ENCODE peak calls at places on chromosome 4, in seven cellular contexts. S is NCI-H1417; C is endothelial cell; X is T-helper 1 cell; R is brain microvascular endothelial cell; Q is NCI-H2171; P is activated CD4-positive, alpha-beta T cell treated with anti-CD3 and anti-CD28 coated beads, Interleukin-2, amount 50 U/mL, for 1 hour. E is an unnamed sample.

GRCh38 chr4:109276482-109277095 is 25.9 kb downstream of the COL25A1 start:
- DNase-seq in X (no peak), C (no peak), P (no peak), S (no peak), R (no peak), Q (no peak), E (no peak)

GRCh38 chr4:177380730-177381287 is 61.4 kb downstream of the AGA start:
- DNase-seq in X (no peak), S (no peak), Q (no peak), R (no peak), C (no peak), P (no peak), E (no peak)

GRCh38 chr4:6912412-6912811 is 2.8 kb downstream of the TBC1D14 start:
- DNase-seq in P (no peak), S (no peak), X (no peak), R (no peak), C (no peak), Q (no peak), E (no peak)

GRCh38 chr4:38166768-38167167 is 206.6 kb downstream of the PTTG2 start:
- DNase-seq in C (no peak), P (no peak), S (no peak), R (no peak), Q (no peak), X (no peak), E (no peak)

GRCh38 chr4:102825261-102826071 is 1.9 kb downstream of the UBE2D3 start:
- DNase-seq in C (peak; percentile 48), S (peak; percentile 65), R (peak; percentile 56), P (peak; percentile 16), Q (peak; percentile 2), X (no peak), E (no peak)

GRCh38 chr4:182862166-182862875 is 54.9 kb downstream of the DCTD start:
- DNase-seq in C (no peak), R (no peak), X (no peak), Q (no peak), P (no peak), S (peak; percentile 81), E (no peak)

GRCh38 chr4:7394681-7395451 is 39.9 kb downstream of the PSAPL1 start:
- DNase-seq in Q (no peak), R (no peak), C (peak; percentile 1), X (no peak), P (no peak), S (peak; percentile 52), E (no peak)

GRCh38 chr4:132707955-132708354 is 441.1 kb upstream of the PCDH10 start:
- DNase-seq in P (no peak), C (no peak), Q (no peak), R (no peak), S (no peak), X (no peak), E (no peak)

GRCh38 chr4:16916719-16917337 is 18.4 kb upstream of the LDB2 start:
- DNase-seq in C (peak; percentile 76), Q (no peak), P (peak; percentile 58), R (peak; percentile 33), X (peak; percentile 38), S (peak; percentile 46), E (peak; percentile 39)

GRCh38 chr4:186808635-186809018 is 85.0 kb upstream of the FAT1 start:
- DNase-seq in S (no peak), Q (no peak), P (no peak), R (peak; percentile 92), C (no peak), X (no peak), E (no peak)

GRCh38 chr4:81405900-81406401 is 65.8 kb downstream of the RASGEF1B start:
- DNase-seq in C (peak; percentile 54), Q (peak; percentile 52), R (peak; percentile 57), S (peak; percentile 93), P (peak; percentile 19), X (peak; percentile 40), E (no peak)

GRCh38 chr4:26522478-26522877 is 32.2 kb upstream of the CCKAR start:
- DNase-seq in Q (no peak), C (no peak), P (no peak), S (no peak), X (no peak), R (no peak), E (no peak)

GRCh38 chr4:10008208-10009005 is 12.9 kb downstream of the SLC2A9 start:
- DNase-seq in C (no peak), X (no peak), R (no peak), Q (no peak), P (no peak), S (peak; percentile 62), E (no peak)

GRCh38 chr4:188146618-188147017 is 7.4 kb downstream of the TRIML1 start:
- DNase-seq in X (no peak), Q (no peak), C (no peak), R (no peak), S (no peak), P (no peak), E (no peak)

GRCh38 chr4:180164799-180165198 is 2078.4 kb upstream of the TENM3 start:
- DNase-seq in P (no peak), X (no peak), C (no peak), S (peak; percentile 7), R (no peak), Q (no peak), E (no peak)

GRCh38 chr4:1055721-1056590 is 44.5 kb downstream of the FGFRL1 start:
- DNase-seq in S (no peak), X (peak; percentile 71), P (peak; percentile 77), Q (no peak), R (no peak), C (no peak), E (peak; percentile 67)

GRCh38 chr4:186158021-186158859 is 33.1 kb upstream of the CYP4V2 start:
- DNase-seq in P (no peak), X (no peak), S (no peak), R (no peak), Q (no peak), C (no peak), E (no peak)

GRCh38 chr4:2484993-2485392 is 16.1 kb downstream of the RNF4 start:
- DNase-seq in X (peak; percentile 50), C (peak; percentile 29), R (no peak), P (peak; percentile 62), Q (no peak), S (no peak), E (peak; percentile 69)

GRCh38 chr4:88109123-88109864 is 49.1 kb downstream of the ABCG2 start:
- DNase-seq in R (no peak), C (no peak), P (no peak), Q (no peak), X (no peak), S (no peak), E (no peak)

E was measured in stimulated activated naive CD4-positive, alpha-beta T cell.